ENCODE peak calls at places on chromosomes 11 and 22, in eight cellular contexts. J is IMR-90; G is activated naive CD4-positive, alpha-beta T cell; A is suprapubic skin; H is NCI-H748 treated with DMSO at 0.1 percent for 48 hours; C is SHP77 treated with DMSO at 0.1 percent for 48 hours; M is sciatic nerve; O is stimulated activated CD4-positive, alpha-beta T cell treated with anti-CD3 and anti-CD28 coated beads, Interleukin-1b, Interleukin-23, amount 100 ng/mL, for 1 hour. Q is an unnamed sample.

GRCh38 chr22:32854351-32854804 is 52.9 kb downstream of the TIMP3 start:
- DNase-seq in J (no peak), G (no peak), A (no peak), H (no peak), C (no peak), M (no peak), O (no peak), Q (peak; percentile 41)

GRCh38 chr11:68325183-68325893 is 12.9 kb downstream of the LRP5 start:
- DNase-seq in J (no peak), G (no peak), A (no peak), H (no peak), C (no peak), M (no peak), O (no peak), Q (no peak)

GRCh38 chr11:67436459-67437081 is 912 bp downstream of the PTPRCAP start:
- DNase-seq in J (no peak), G (peak; percentile 38), A (no peak), H (no peak), C (no peak), M (no peak), O (peak; percentile 47), Q (no peak)

GRCh38 chr11:3109921-3110706 is 52.9 kb upstream of the CARS1 start:
- DNase-seq in J (no peak), G (no peak), A (peak; percentile 75), H (peak; percentile 38), C (no peak), M (peak; percentile 63), O (no peak), Q (no peak)

GRCh38 chr11:117827521-117828511 is 3.3 kb upstream of the FXYD2 start:
- DNase-seq in J (no peak), G (no peak), A (peak; percentile 72), H (no peak), C (no peak), M (no peak), O (no peak), Q (no peak)

GRCh38 chr11:108538022-108538424 is 39.8 kb upstream of the POGLUT3 start:
- DNase-seq in J (no peak), G (no peak), A (no peak), H (no peak), C (no peak), M (no peak), O (no peak), Q (no peak)

GRCh38 chr22:23638611-23639010 is 6.5 kb upstream of the DRICH1 start:
- DNase-seq in J (no peak), G (no peak), A (no peak), H (no peak), C (no peak), M (peak; percentile 17), O (no peak), Q (no peak)

GRCh38 chr22:23137905-23138520 is 3.8 kb downstream of the RSPH14 start:
- DNase-seq in J (no peak), G (no peak), A (no peak), H (no peak), C (no peak), M (no peak), O (no peak), Q (no peak)

GRCh38 chr11:69301491-69302401 is 7.8 kb downstream of the MYEOV start:
- DNase-seq in J (peak; percentile 91), G (no peak), A (peak; percentile 72), H (no peak), C (no peak), M (no peak), O (no peak), Q (no peak)

GRCh38 chr11:2885017-2885675 is 429 bp downstream of the CDKN1C start:
- DNase-seq in J (peak; percentile 36), G (no peak), A (no peak), H (peak; percentile 40), C (no peak), M (peak; percentile 81), O (no peak), Q (no peak)

GRCh38 chr11:393219-394033 is 583 bp upstream of the PKP3 start:
- DNase-seq in J (peak; percentile 78), G (no peak), A (no peak), H (no peak), C (no peak), M (no peak), O (no peak), Q (peak; percentile 57)

GRCh38 chr11:106925245-106925644 is 93.0 kb downstream of the GUCY1A2 start:
- DNase-seq in J (no peak), G (no peak), A (no peak), H (no peak), C (no peak), M (no peak), O (no peak), Q (no peak)

GRCh38 chr11:75783416-75784084 is 15.0 kb downstream of the DGAT2 start:
- DNase-seq in J (no peak), G (no peak), A (no peak), H (no peak), C (no peak), M (no peak), O (no peak), Q (no peak)

GRCh38 chr11:99117603-99118002 is 96.9 kb downstream of the CNTN5 start:
- DNase-seq in J (no peak), G (no peak), A (no peak), H (no peak), C (no peak), M (no peak), O (no peak), Q (no peak)

GRCh38 chr11:749731-750130 is 2.5 kb downstream of the TALDO1 start:
- DNase-seq in J (no peak), G (no peak), A (no peak), H (no peak), C (no peak), M (no peak), O (no peak), Q (no peak)

GRCh38 chr11:81005595-81005994 is 1564.8 kb upstream of the TENM4 start:
- DNase-seq in J (peak; percentile 80), G (no peak), A (no peak), H (no peak), C (no peak), M (no peak), O (no peak), Q (peak; percentile 60)

GRCh38 chr11:3604169-3604568 is 37.6 kb downstream of the ART5 start:
- DNase-seq in J (no peak), G (no peak), A (no peak), H (no peak), C (no peak), M (no peak), O (no peak), Q (no peak)

GRCh38 chr11:130606181-130606580 is 157.7 kb downstream of the ADAMTS15 start:
- DNase-seq in J (no peak), G (no peak), A (no peak), H (no peak), C (no peak), M (no peak), O (no peak), Q (no peak)

GRCh38 chr11:131734871-131735270 is 364.5 kb downstream of the NTM start:
- DNase-seq in J (no peak), G (no peak), A (no peak), H (no peak), C (no peak), M (no peak), O (no peak), Q (no peak)

GRCh38 chr22:17565986-17566687 is 2.8 kb downstream of the SLC25A18 start:
- DNase-seq in J (no peak), G (no peak), A (no peak), H (no peak), C (no peak), M (no peak), O (no peak), Q (no peak)

GRCh38 chr11:117417342-117417741 is 89.7 kb downstream of the CEP164 start:
- DNase-seq in J (no peak), G (no peak), A (peak; percentile 26), H (no peak), C (no peak), M (peak; percentile 15), O (no peak), Q (no peak)

GRCh38 chr11:126546191-126546590 is 190.7 kb downstream of the ST3GAL4 start:
- DNase-seq in J (peak; percentile 21), G (no peak), A (no peak), H (no peak), C (no peak), M (no peak), O (no peak), Q (no peak)

GRCh38 chr11:103637250-103637649 is 399.2 kb upstream of the DDI1 start:
- DNase-seq in J (peak; percentile 55), G (no peak), A (no peak), H (no peak), C (no peak), M (no peak), O (no peak), Q (no peak)

GRCh38 chr11:70135142-70136132 is 57.3 kb downstream of the ANO1 start:
- DNase-seq in J (peak; percentile 24), G (no peak), A (no peak), H (no peak), C (no peak), M (no peak), O (no peak), Q (no peak)

GRCh38 chr11:35103366-35104194 is 35.4 kb upstream of the CD44 start:
- DNase-seq in J (peak; percentile 27), G (no peak), A (no peak), H (no peak), C (no peak), M (no peak), O (no peak), Q (peak; percentile 56)

GRCh38 chr11:117833401-117833891 is 8.9 kb upstream of the FXYD2 start:
- DNase-seq in J (no peak), G (no peak), A (peak; percentile 77), H (peak; percentile 62), C (peak; percentile 79), M (peak; percentile 54), O (no peak), Q (no peak)

GRCh38 chr22:50473855-50474671 is 772 bp downstream of the SBF1 start:
- DNase-seq in J (peak; percentile 67), G (no peak), A (no peak), H (no peak), C (no peak), M (no peak), O (no peak), Q (peak; percentile 21)

GRCh38 chr11:69442807-69443137 is 38.7 kb upstream of the LINC01488 start:
- DNase-seq in J (peak; percentile 60), G (no peak), A (no peak), H (peak; percentile 23), C (no peak), M (no peak), O (no peak), Q (peak; percentile 10)

GRCh38 chr11:76791861-76792260 is 8.7 kb downstream of the TSKU start:
- DNase-seq in J (peak; percentile 78), G (no peak), A (peak; percentile 82), H (no peak), C (no peak), M (no peak), O (no peak), Q (peak; percentile 65)

GRCh38 chr22:27989758-27990450 is 70.8 kb upstream of the PITPNB start:
- DNase-seq in J (no peak), G (no peak), A (peak; percentile 71), H (no peak), C (no peak), M (peak; percentile 48), O (no peak), Q (no peak)

GRCh38 chr11:117328414-117329010 is 858 bp downstream of the CEP164 start:
- DNase-seq in J (peak; percentile 58), G (no peak), A (no peak), H (peak; percentile 9), C (no peak), M (no peak), O (no peak), Q (peak; percentile 17)

GRCh38 chr11:96204721-96205459 is 138.1 kb downstream of the MAML2 start:
- DNase-seq in J (no peak), G (no peak), A (no peak), H (no peak), C (no peak), M (no peak), O (no peak), Q (no peak)

GRCh38 chr22:35380013-35380412 is 883 bp upstream of the HMOX1 start:
- DNase-seq in J (peak; percentile 17), G (no peak), A (no peak), H (no peak), C (no peak), M (no peak), O (no peak), Q (peak; percentile 51)

GRCh38 chr11:17972987-17973386 is 39.9 kb downstream of the SERGEF start:
- DNase-seq in J (peak; percentile 93), G (no peak), A (no peak), H (peak; percentile 14), C (no peak), M (peak; percentile 64), O (no peak), Q (peak; percentile 90)